ENCODE peak calls at places on chromosome 5, in seven cellular contexts. A is SJSA1; U is stimulated activated CD4-positive, alpha-beta T cell treated with anti-CD3 and anti-CD28 coated beads, Interleukin-15, amount 100 ng/mL, for 48 hours; S is hippocampal formation; R is activated T-cell treated with anti-CD3 and anti-CD28 coated beads, Interleukin-2, amount 50 U/mL, for 48 hours; L is progenitor cell of endocrine pancreas; K is T follicular helper cell. P is an unnamed sample.
A peak's percentile ranks its signal among the peaks of the same experiment; 100 is the strongest.

GRCh38 chr5:170603578-170604565 is 100.1 kb downstream of the KCNIP1 start:
- DNase-seq in R (peak; percentile 76), U (peak; percentile 57), K (peak; percentile 3), A (peak; percentile 80), L (peak; percentile 40), S (no peak), P (no peak)

GRCh38 chr5:128216860-128217531 is 133.4 kb downstream of the SLC12A2 start:
- DNase-seq in S (no peak), A (no peak), K (no peak), U (no peak), R (no peak), L (no peak), P (peak; percentile 56)

GRCh38 chr5:95836544-95836943 is 14.0 kb upstream of the GLRX start:
- DNase-seq in U (no peak), K (no peak), R (no peak), S (no peak), A (no peak), L (no peak), P (no peak)

GRCh38 chr5:43061352-43061751 is 21.2 kb upstream of the ANXA2R start:
- DNase-seq in S (no peak), K (no peak), L (no peak), A (no peak), R (no peak), U (no peak), P (no peak)

GRCh38 chr5:77210091-77211012 is at the start of gene PDE8B:
- DNase-seq in L (no peak), K (no peak), A (no peak), S (no peak), R (no peak), U (no peak), P (no peak)

GRCh38 chr5:110977927-110978326 is 93.6 kb upstream of the TSLP start:
- DNase-seq in R (no peak), A (no peak), L (no peak), K (no peak), S (no peak), U (no peak), P (no peak)

GRCh38 chr5:371811-372555 is 50.5 kb downstream of the AHRR start:
- DNase-seq in L (peak; percentile 8), R (no peak), K (no peak), S (no peak), A (peak; percentile 39), U (no peak), P (no peak)

GRCh38 chr5:41191249-41191648 is 22.1 kb downstream of the C6 start:
- DNase-seq in K (no peak), S (no peak), R (no peak), L (no peak), U (no peak), A (no peak), P (no peak)

GRCh38 chr5:133088064-133088463 is 36.3 kb downstream of the HSPA4 start:
- DNase-seq in S (no peak), K (no peak), A (no peak), U (no peak), R (no peak), L (no peak), P (no peak)

GRCh38 chr5:180332051-180332517 is 21.1 kb downstream of the GFPT2 start:
- DNase-seq in U (no peak), R (no peak), S (no peak), A (no peak), K (no peak), L (no peak), P (no peak)

GRCh38 chr5:139710370-139711066 is 62.4 kb downstream of the CXXC5 start:
- DNase-seq in S (no peak), K (peak; percentile 57), U (peak; percentile 25), R (peak; percentile 61), L (no peak), A (peak; percentile 72), P (peak; percentile 21)

GRCh38 chr5:168477060-168477459 is 9.2 kb upstream of the RARS1 start:
- DNase-seq in U (no peak), L (no peak), S (no peak), A (peak; percentile 97), K (no peak), R (no peak), P (no peak)

GRCh38 chr5:78586251-78586650 is 62.3 kb downstream of the LHFPL2 start:
- DNase-seq in U (no peak), A (peak; percentile 90), K (no peak), R (no peak), L (no peak), S (peak; percentile 38), P (peak; percentile 69)

GRCh38 chr5:14806452-14806851 is 65.1 kb downstream of the ANKH start:
- DNase-seq in L (no peak), K (no peak), S (no peak), A (no peak), U (no peak), R (no peak), P (no peak)

GRCh38 chr5:150588495-150588890 is 52.0 kb upstream of the SYNPO start:
- DNase-seq in L (no peak), R (no peak), A (no peak), K (no peak), S (no peak), U (no peak), P (no peak)

GRCh38 chr5:75931175-75931574 is 152.0 kb upstream of the SV2C start:
- DNase-seq in L (no peak), U (no peak), K (no peak), A (no peak), S (no peak), R (no peak), P (no peak)

GRCh38 chr5:139272471-139273321 is 20.8 kb upstream of the MATR3 start:
- DNase-seq in U (no peak), A (no peak), K (no peak), R (no peak), S (no peak), L (no peak), P (peak; percentile 12)

GRCh38 chr5:173669483-173669882 is 53.0 kb upstream of the BOD1 start:
- DNase-seq in A (no peak), R (no peak), L (no peak), S (no peak), U (no peak), K (no peak), P (no peak)

GRCh38 chr5:83069406-83069805 is 7.8 kb downstream of the TMEM167A start:
- DNase-seq in R (no peak), S (no peak), A (no peak), K (no peak), U (no peak), L (no peak), P (no peak)

GRCh38 chr5:171419663-171420428 is 399 bp downstream of the FGF18 start:
- DNase-seq in L (no peak), U (no peak), S (no peak), A (peak; percentile 61), R (no peak), K (no peak), P (no peak)

GRCh38 chr5:124438390-124439380 is 307.8 kb downstream of the ZNF608 start:
- DNase-seq in R (no peak), S (peak; percentile 79), A (no peak), L (no peak), U (no peak), K (no peak), P (no peak)

GRCh38 chr5:124453221-124454032 is 293.0 kb downstream of the ZNF608 start:
- DNase-seq in S (no peak), A (peak; percentile 90), L (no peak), K (no peak), R (peak; percentile 22), U (no peak), P (no peak)

GRCh38 chr5:42600441-42600840 is 156.2 kb upstream of the CCDC152 start:
- DNase-seq in U (no peak), A (no peak), S (no peak), L (no peak), K (no peak), R (no peak), P (no peak)

GRCh38 chr5:4243865-4244264 is 648.2 kb downstream of the IRX1 start:
- DNase-seq in R (no peak), S (no peak), L (no peak), A (no peak), K (no peak), U (no peak), P (no peak)

GRCh38 chr5:170254056-170254455 is 21.3 kb downstream of the C5orf58 start:
- DNase-seq in L (no peak), A (no peak), U (peak; percentile 51), S (no peak), K (peak; percentile 60), R (peak; percentile 61), P (no peak)

GRCh38 chr5:179280095-179280490 is 65.2 kb downstream of the ADAMTS2 start:
- DNase-seq in A (no peak), R (no peak), K (no peak), L (no peak), U (no peak), S (no peak), P (no peak)

GRCh38 chr5:1538741-1539392 is 15.1 kb upstream of the LPCAT1 start:
- DNase-seq in U (no peak), L (no peak), R (peak; percentile 6), K (no peak), S (no peak), A (peak; percentile 37), P (no peak)

GRCh38 chr5:1540831-1541661 is 17.3 kb upstream of the LPCAT1 start:
- DNase-seq in S (no peak), A (peak; percentile 40), K (no peak), R (peak; percentile 7), U (no peak), L (no peak), P (no peak)

GRCh38 chr5:138874771-138875628 is at the start of gene LRRTM2:
- DNase-seq in L (no peak), S (peak; percentile 88), K (no peak), U (no peak), A (peak; percentile 89), R (no peak), P (no peak)

GRCh38 chr5:67214036-67214435 is 17.4 kb upstream of the CD180 start:
- DNase-seq in R (no peak), A (no peak), K (no peak), U (no peak), S (no peak), L (no peak), P (no peak)

GRCh38 chr5:15852217-15852616 is 327.4 kb downstream of the MARCHF11 start:
- DNase-seq in L (no peak), U (no peak), A (no peak), R (no peak), S (no peak), K (no peak), P (no peak)

GRCh38 chr5:57221049-57221568 is 47.2 kb downstream of the GPBP1 start:
- DNase-seq in U (no peak), S (peak; percentile 44), A (no peak), L (no peak), R (no peak), K (no peak), P (no peak)

P was measured in T1000.